ENCODE peak calls at places on chromosomes 7 and 10, in five cellular contexts. Z is activated T-cell treated with anti-CD3 and anti-CD28 coated beads, Interleukin-2, amount 50 U/mL, for 48 hours; J is Kasumi-1; C is NCI-H1436; U is fibroblast of lung. D is an unnamed sample.

GRCh38 chr7:112481833-112482669 is 1.3 kb downstream of the LSMEM1 start:
- DNase-seq in Z (no peak), J (peak), C (no peak), U (peak), D (no peak)

GRCh38 chr10:86715156-86715795 is 41.1 kb upstream of the BMPR1A start:
- DNase-seq in Z (no peak), J (no peak), C (no peak), U (no peak), D (no peak)

GRCh38 chr10:21733710-21734109 is 199.7 kb downstream of the MLLT10 start:
- DNase-seq in Z (no peak), J (no peak), C (no peak), U (no peak), D (no peak)

GRCh38 chr7:131197920-131198610 is 129.6 kb upstream of the MKLN1 start:
- DNase-seq in Z (no peak), J (no peak), C (no peak), U (no peak), D (no peak)

GRCh38 chr10:12719365-12719764 is 282.1 kb downstream of the CCDC3 start:
- DNase-seq in Z (no peak), J (no peak), C (no peak), U (peak), D (no peak)

GRCh38 chr10:37549054-37549453 is 308.4 kb downstream of the ZNF248 start:
- DNase-seq in Z (no peak), J (peak), C (no peak), U (no peak), D (no peak)

GRCh38 chr10:100338434-100339036 is 8.5 kb upstream of the SCD start:
- DNase-seq in Z (peak), J (peak), C (peak), U (peak), D (peak)

GRCh38 chr10:11057018-11057417 is 39.3 kb downstream of the CELF2 start:
- DNase-seq in Z (no peak), J (no peak), C (no peak), U (no peak), D (no peak)

GRCh38 chr10:97774811-97775294 is 3.1 kb upstream of the SFRP5 start:
- DNase-seq in Z (no peak), J (no peak), C (no peak), U (no peak), D (no peak)

GRCh38 chr7:131502810-131503545 is 53.5 kb downstream of the PODXL start:
- DNase-seq in Z (no peak), J (no peak), C (no peak), U (peak), D (no peak)

GRCh38 chr7:138879356-138879755 is 81.4 kb upstream of the ATP6V0A4 start:
- DNase-seq in Z (no peak), J (no peak), C (no peak), U (no peak), D (no peak)

GRCh38 chr7:30531286-30531685 is 26.7 kb upstream of the GGCT start:
- DNase-seq in Z (no peak), J (no peak), C (no peak), U (no peak), D (no peak)

GRCh38 chr10:95841711-95842498 is 65.9 kb upstream of the CC2D2B start:
- DNase-seq in Z (no peak), J (peak), C (peak), U (peak), D (no peak)

GRCh38 chr10:110455440-110455839 is 42.3 kb upstream of the DUSP5 start:
- DNase-seq in Z (peak), J (peak), C (no peak), U (no peak), D (peak)

GRCh38 chr7:68364871-68365625 is 1233.2 kb upstream of the AUTS2 start:
- DNase-seq in Z (no peak), J (no peak), C (no peak), U (no peak), D (no peak)

GRCh38 chr10:71697938-71698709 is 21.5 kb downstream of the C10orf105 start:
- DNase-seq in Z (peak), J (no peak), C (no peak), U (no peak), D (peak)

GRCh38 chr10:119190353-119190752 is 11.7 kb upstream of the PRDX3 start:
- DNase-seq in Z (no peak), J (no peak), C (no peak), U (peak), D (no peak)

GRCh38 chr7:43281268-43281667 is 168.8 kb downstream of the HECW1 start:
- DNase-seq in Z (no peak), J (no peak), C (no peak), U (no peak), D (no peak)

GRCh38 chr7:71466448-71467145 is 334.7 kb downstream of the GALNT17 start:
- DNase-seq in Z (no peak), J (no peak), C (no peak), U (no peak), D (no peak)

GRCh38 chr7:143884978-143885559 is 16.9 kb downstream of the TCAF1 start:
- DNase-seq in Z (peak), J (no peak), C (peak), U (peak), D (peak)

GRCh38 chr7:28055161-28055544 is 125.4 kb downstream of the JAZF1 start:
- DNase-seq in Z (no peak), J (no peak), C (no peak), U (no peak), D (no peak)

D was measured in stimulated activated CD4-positive, alpha-beta T cell treated with anti-CD3 and anti-CD28 coated beads, Interleukin-1b, Interleukin-23, amount 100 ng/mL, for 48 hours.